ENCODE peak calls at places on chromosomes 3 and 15, in six cellular contexts. One of them, this sample, is unnamed.

GRCh38 chr15:92655178-92655995 is at the start of gene FAM174B:
- DNase-seq in foreskin keratinocyte: no peak
- DNase-seq in A549: peak
- DNase-seq in stomach: peak
- DNase-seq in bronchial epithelial cell: no peak
- DNase-seq in heart left ventricle: peak
- DNase-seq in this sample: no peak

GRCh38 chr15:25477816-25478215 is 39.0 kb upstream of the UBE3A start:
- DNase-seq in foreskin keratinocyte: no peak
- DNase-seq in A549: no peak
- DNase-seq in stomach: no peak
- DNase-seq in bronchial epithelial cell: no peak
- DNase-seq in heart left ventricle: no peak
- DNase-seq in this sample: no peak

GRCh38 chr3:194640829-194641228 is 7.6 kb upstream of the TMEM44 start:
- DNase-seq in foreskin keratinocyte: no peak
- DNase-seq in A549: peak
- DNase-seq in stomach: no peak
- DNase-seq in bronchial epithelial cell: no peak
- DNase-seq in heart left ventricle: no peak
- DNase-seq in this sample: no peak

GRCh38 chr3:161508852-161509477 is 12.4 kb downstream of the OTOL1 start:
- DNase-seq in foreskin keratinocyte: no peak
- DNase-seq in A549: peak
- DNase-seq in stomach: no peak
- DNase-seq in bronchial epithelial cell: peak
- DNase-seq in heart left ventricle: no peak
- DNase-seq in this sample: no peak

GRCh38 chr3:161263057-161263456 is 41.9 kb downstream of the NMD3 start:
- DNase-seq in foreskin keratinocyte: peak
- DNase-seq in A549: no peak
- DNase-seq in stomach: no peak
- DNase-seq in bronchial epithelial cell: peak
- DNase-seq in heart left ventricle: no peak
- DNase-seq in this sample: no peak

GRCh38 chr3:59052803-59053411 is 3.1 kb upstream of the CFAP20DC start:
- DNase-seq in foreskin keratinocyte: peak
- DNase-seq in A549: peak
- DNase-seq in stomach: no peak
- DNase-seq in bronchial epithelial cell: peak
- DNase-seq in heart left ventricle: no peak
- DNase-seq in this sample: no peak

GRCh38 chr3:184241141-184241446 is 7.7 kb downstream of the ALG3 start:
- DNase-seq in foreskin keratinocyte: no peak
- DNase-seq in A549: no peak
- DNase-seq in stomach: no peak
- DNase-seq in bronchial epithelial cell: no peak
- DNase-seq in heart left ventricle: no peak
- DNase-seq in this sample: no peak

GRCh38 chr15:70248116-70249025 is 150.7 kb upstream of the TLE3 start:
- DNase-seq in foreskin keratinocyte: no peak
- DNase-seq in A549: no peak
- DNase-seq in stomach: no peak
- DNase-seq in bronchial epithelial cell: no peak
- DNase-seq in heart left ventricle: no peak
- DNase-seq in this sample: peak

DNA sequence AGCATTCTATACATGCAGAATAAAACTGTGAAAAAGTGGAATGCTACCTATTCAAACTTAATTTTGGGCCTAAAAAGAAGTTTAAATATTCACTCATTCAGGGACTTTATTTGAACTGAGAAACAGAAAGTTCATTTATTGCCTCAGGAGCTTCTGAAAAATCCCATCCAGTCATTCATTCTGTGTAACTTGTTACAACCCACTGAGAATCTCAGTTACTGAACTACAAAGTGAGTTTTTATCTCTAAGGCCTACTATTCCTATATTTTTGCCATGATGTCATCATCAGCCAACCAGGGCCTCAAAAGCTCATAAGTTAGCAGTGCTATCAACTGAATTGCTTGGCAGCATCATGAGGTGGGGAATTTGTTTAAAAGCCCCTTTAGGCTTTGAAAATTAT is 98.0 kb upstream of the BOC start:
- DNase-seq in foreskin keratinocyte: no peak
- DNase-seq in A549: no peak
- DNase-seq in stomach: no peak
- DNase-seq in bronchial epithelial cell: no peak
- DNase-seq in heart left ventricle: no peak
- DNase-seq in this sample: no peak
- TF ChIP-seq CTCF in foreskin keratinocyte: no peak
- TF ChIP-seq CTCF in A549: no peak
- TF ChIP-seq CTCF in stomach: no peak
- TF ChIP-seq CTCF in bronchial epithelial cell: no peak
- TF ChIP-seq CTCF in heart left ventricle: no peak
- TF ChIP-seq CTCF in this sample: no peak

GRCh38 chr3:148718982-148719862 is 21.5 kb downstream of the AGTR1 start:
- DNase-seq in foreskin keratinocyte: no peak
- DNase-seq in A549: peak
- DNase-seq in stomach: no peak
- DNase-seq in bronchial epithelial cell: peak
- DNase-seq in heart left ventricle: no peak
- DNase-seq in this sample: no peak
- TF ChIP-seq CTCF in foreskin keratinocyte: peak
- TF ChIP-seq CTCF in A549: peak
- TF ChIP-seq CTCF in stomach: no peak
- TF ChIP-seq CTCF in bronchial epithelial cell: peak
- TF ChIP-seq CTCF in heart left ventricle: peak
- TF ChIP-seq CTCF in this sample: peak

GRCh38 chr15:39287322-39288195 is 293.3 kb upstream of the THBS1 start:
- DNase-seq in foreskin keratinocyte: peak
- DNase-seq in A549: no peak
- DNase-seq in stomach: no peak
- DNase-seq in bronchial epithelial cell: peak
- DNase-seq in heart left ventricle: no peak
- DNase-seq in this sample: no peak
- TF ChIP-seq CTCF in foreskin keratinocyte: no peak
- TF ChIP-seq CTCF in A549: no peak
- TF ChIP-seq CTCF in stomach: no peak
- TF ChIP-seq CTCF in bronchial epithelial cell: no peak
- TF ChIP-seq CTCF in heart left ventricle: no peak
- TF ChIP-seq CTCF in this sample: no peak

DNA sequence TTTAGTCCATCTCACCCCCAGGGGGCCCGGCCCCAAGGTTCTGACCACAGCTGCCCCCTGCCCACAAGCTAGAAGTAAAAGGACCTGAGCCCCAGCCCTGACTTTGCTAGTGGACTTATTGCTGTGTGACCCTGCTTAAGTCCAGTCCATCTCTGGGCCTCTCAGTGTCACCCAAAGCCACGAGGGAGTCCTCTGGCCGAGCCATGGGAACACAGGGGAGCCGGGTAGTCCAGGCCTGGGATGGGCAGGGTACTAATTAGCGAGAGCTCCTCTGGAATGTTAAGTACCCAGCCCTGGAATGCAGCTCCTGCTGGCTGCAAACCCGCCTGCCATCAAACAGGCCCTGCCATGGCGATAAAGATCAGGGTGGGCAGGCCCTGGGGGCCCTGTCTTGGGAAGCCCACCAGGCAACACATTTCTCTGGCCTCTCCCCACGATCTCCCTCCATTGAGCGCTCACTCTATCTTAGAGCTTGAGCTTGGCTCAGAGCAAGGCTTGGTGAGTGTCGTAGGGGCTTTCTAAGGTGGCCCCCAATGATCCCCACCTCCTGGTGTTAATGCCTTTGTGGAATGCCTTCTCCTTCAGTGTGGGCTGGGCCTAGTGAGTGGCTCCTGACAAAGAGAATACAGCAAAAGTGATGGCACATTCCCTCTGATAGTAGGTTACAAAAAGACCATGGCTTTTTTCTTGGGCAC is 133.0 kb downstream of the SMAD6 start:
- DNase-seq in foreskin keratinocyte: no peak
- DNase-seq in A549: no peak
- DNase-seq in stomach: no peak
- DNase-seq in bronchial epithelial cell: no peak
- DNase-seq in heart left ventricle: no peak
- DNase-seq in this sample: no peak
- TF ChIP-seq CTCF in foreskin keratinocyte: no peak
- TF ChIP-seq CTCF in A549: no peak
- TF ChIP-seq CTCF in stomach: no peak
- TF ChIP-seq CTCF in bronchial epithelial cell: no peak
- TF ChIP-seq CTCF in heart left ventricle: no peak
- TF ChIP-seq CTCF in this sample: no peak

GRCh38 chr3:72079369-72079872 is 294.5 kb upstream of the PROK2 start:
- DNase-seq in foreskin keratinocyte: no peak
- DNase-seq in A549: no peak
- DNase-seq in stomach: no peak
- DNase-seq in bronchial epithelial cell: no peak
- DNase-seq in heart left ventricle: no peak
- DNase-seq in this sample: no peak
- TF ChIP-seq CTCF in foreskin keratinocyte: no peak
- TF ChIP-seq CTCF in A549: no peak
- TF ChIP-seq CTCF in stomach: no peak
- TF ChIP-seq CTCF in bronchial epithelial cell: no peak
- TF ChIP-seq CTCF in heart left ventricle: no peak
- TF ChIP-seq CTCF in this sample: no peak

DNA sequence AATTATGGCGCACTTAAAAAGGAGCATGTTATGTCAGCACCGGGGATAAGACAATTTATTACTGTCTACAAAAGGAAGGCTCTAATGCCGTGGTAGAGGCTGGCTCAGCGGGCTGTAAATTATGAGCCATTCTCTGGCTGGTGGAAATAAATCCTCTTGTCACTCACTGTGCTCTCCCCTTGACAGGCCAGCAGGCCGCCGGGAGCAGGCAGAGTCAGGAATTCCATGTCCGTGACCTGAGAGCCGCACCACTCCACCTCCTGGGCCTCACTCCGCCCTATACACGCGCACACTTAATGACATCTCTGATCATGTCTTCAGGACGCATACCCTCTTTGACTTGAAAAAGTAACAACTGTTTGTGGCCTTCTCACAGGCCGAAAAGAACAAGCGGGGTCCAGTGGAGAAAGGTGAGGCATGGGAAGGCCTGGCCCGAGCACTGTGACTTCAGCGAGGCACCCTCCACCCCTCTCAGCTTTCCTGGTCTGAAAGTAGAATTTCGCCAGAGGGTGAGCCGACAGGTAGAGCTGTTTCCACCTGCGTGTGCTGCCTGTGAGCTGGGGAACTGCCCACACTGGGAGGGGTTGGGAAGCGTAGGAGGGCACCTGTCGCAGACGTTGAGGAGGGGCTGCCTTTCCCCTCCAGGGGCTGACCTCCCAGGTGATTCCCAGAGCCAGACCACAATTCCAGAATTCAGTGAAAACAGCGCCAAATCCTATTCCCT is 13.2 kb upstream of the PCSK6 start:
- DNase-seq in foreskin keratinocyte: no peak
- DNase-seq in A549: no peak
- DNase-seq in stomach: no peak
- DNase-seq in bronchial epithelial cell: no peak
- DNase-seq in heart left ventricle: no peak
- DNase-seq in this sample: no peak
- TF ChIP-seq CTCF in foreskin keratinocyte: no peak
- TF ChIP-seq CTCF in A549: no peak
- TF ChIP-seq CTCF in stomach: no peak
- TF ChIP-seq CTCF in bronchial epithelial cell: no peak
- TF ChIP-seq CTCF in heart left ventricle: no peak
- TF ChIP-seq CTCF in this sample: no peak

This sample was measured in chondrocyte.